ENCODE peak calls at places on chromosome 1, in four cellular contexts. Y, S, V and A are unnamed samples.

GRCh38 chr1:21110163-21110562 is 66.5 kb downstream of the EIF4G3 start:
- DNase-seq in Y (no peak), S (no peak), V (no peak), A (no peak)

GRCh38 chr1:191969287-191969686 is 189.0 kb upstream of the RGS18 start:
- DNase-seq in Y (no peak), S (no peak), V (no peak), A (no peak)

GRCh38 chr1:183043254-183043653 is 20.0 kb downstream of the LAMC1 start:
- DNase-seq in Y (no peak), S (no peak), V (no peak), A (no peak)

GRCh38 chr1:43742026-43742425 is 34.7 kb downstream of the ST3GAL3 start:
- DNase-seq in Y (no peak), S (no peak), V (no peak), A (no peak)

GRCh38 chr1:248823517-248824001 is 2.2 kb downstream of the SH3BP5L start:
- DNase-seq in Y (no peak), S (no peak), V (peak; percentile 62), A (no peak)

GRCh38 chr1:23020731-23021130 is 1.5 kb downstream of the KDM1A start:
- DNase-seq in Y (no peak), S (no peak), V (no peak), A (no peak)

GRCh38 chr1:179867493-179868330 is 9.9 kb downstream of the TOR1AIP2 start:
- DNase-seq in Y (no peak), S (no peak), V (peak; percentile 69), A (peak; percentile 68)

GRCh38 chr1:29195875-29196274 is 14.2 kb upstream of the SRSF4 start:
- DNase-seq in Y (no peak), S (no peak), V (no peak), A (no peak)

GRCh38 chr1:168387781-168388760 is 107.4 kb downstream of the TBX19 start:
- DNase-seq in Y (no peak), S (no peak), V (no peak), A (no peak)

GRCh38 chr1:58781541-58782307 is 2.1 kb downstream of the JUN start:
- DNase-seq in Y (peak; percentile 86), S (peak; percentile 77), V (peak; percentile 74), A (peak; percentile 78)

GRCh38 chr1:58783090-58783992 is 506 bp downstream of the JUN start:
- DNase-seq in Y (peak; percentile 89), S (peak; percentile 56), V (peak; percentile 67), A (peak; percentile 39)

GRCh38 chr1:58780586-58781452 is 3.0 kb downstream of the JUN start:
- DNase-seq in Y (no peak), S (no peak), V (peak; percentile 39), A (peak; percentile 28)

GRCh38 chr1:58783993-58784757 is at the start of gene JUN:
- DNase-seq in Y (peak; percentile 99), S (peak; percentile 100), V (peak; percentile 100), A (peak; percentile 98)

GRCh38 chr1:58782308-58783089 is 1.3 kb downstream of the JUN start:
- DNase-seq in Y (peak; percentile 92), S (peak; percentile 49), V (peak; percentile 53), A (peak; percentile 60)
- TF ChIP-seq CTCF in Y (no peak), S (no peak), V (no peak), A (no peak)

DNA sequence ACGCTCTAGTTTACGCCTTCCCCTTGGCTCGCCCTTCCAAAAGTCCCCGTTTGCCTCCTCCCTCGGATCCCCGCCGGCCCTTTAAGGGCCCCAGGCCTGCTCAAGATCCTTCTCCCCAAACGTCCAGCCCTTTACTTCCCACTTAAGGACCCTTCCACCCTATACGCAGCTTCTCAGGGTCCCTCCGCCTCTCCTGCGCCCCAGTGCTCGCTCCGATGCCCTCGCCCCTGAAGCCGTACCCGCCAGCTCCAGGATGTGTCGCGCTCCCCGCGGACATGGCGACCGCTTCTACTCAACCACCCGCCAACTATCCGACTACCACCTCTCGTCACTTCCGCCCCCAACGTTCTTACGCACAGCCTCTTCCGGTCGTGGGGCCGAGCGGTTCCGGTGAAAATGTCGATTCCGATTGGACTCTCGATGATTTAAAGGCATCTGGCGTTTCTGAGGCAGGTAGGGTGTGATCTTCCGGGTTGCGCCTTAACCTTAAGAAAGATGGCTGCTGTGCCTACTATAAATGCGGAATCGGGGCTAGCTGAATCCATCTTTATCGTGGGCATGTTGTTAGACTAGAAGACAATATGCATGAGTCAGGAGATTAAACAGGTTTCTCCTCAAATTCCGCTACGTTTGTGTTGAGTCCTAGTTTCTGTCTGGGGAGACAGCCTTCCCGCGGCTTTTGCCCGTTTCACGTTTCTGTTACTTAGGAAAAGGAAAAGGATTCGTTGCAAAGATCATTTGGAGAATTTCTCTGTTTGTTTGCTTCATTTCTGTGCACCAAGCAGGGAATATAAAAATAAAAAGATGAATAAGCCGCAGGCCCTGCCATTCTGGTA is at the start of gene KHDC4:
- DNase-seq in Y (peak; percentile 94), S (peak; percentile 97), V (peak; percentile 99), A (peak; percentile 96)
- TF ChIP-seq CTCF in Y (no peak), S (peak; percentile 24), V (peak; percentile 5), A (no peak)

GRCh38 chr1:114131526-114132220 is 22.0 kb downstream of the SYT6 start:
- DNase-seq in Y (no peak), S (no peak), V (no peak), A (no peak)
- TF ChIP-seq CTCF in Y (no peak), S (no peak), V (no peak), A (no peak)

DNA sequence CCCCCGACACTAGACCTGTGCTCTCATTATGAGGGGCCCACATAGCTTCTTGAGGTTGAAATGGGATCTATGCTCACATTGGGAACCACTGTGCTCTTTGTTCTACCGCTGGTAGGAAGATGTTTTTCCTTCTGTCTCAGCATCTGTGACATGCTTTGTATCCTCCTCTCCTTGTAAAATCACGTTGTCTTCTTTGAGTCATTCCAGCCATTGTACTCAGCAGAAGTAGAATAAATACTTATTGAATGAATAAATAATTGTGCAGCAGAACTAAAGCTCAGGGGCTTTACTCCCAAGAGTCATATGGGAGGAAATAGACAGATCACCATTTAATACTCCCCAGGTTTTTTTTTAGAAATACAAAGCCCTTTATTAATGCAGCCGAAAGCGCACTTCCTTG is 66.3 kb upstream of the EDEM3 start:
- DNase-seq in Y (no peak), S (no peak), V (peak; percentile 65), A (no peak)
- TF ChIP-seq CTCF in Y (no peak), S (no peak), V (no peak), A (no peak)

GRCh38 chr1:46969014-46969619 is 27.8 kb upstream of the CYP4A11 start:
- DNase-seq in Y (no peak), S (no peak), V (no peak), A (no peak)
- TF ChIP-seq CTCF in Y (no peak), S (no peak), V (no peak), A (no peak)

GRCh38 chr1:225882699-225883615 is 777 bp upstream of the TMEM63A start:
- DNase-seq in Y (peak; percentile 89), S (peak; percentile 61), V (peak; percentile 55), A (peak; percentile 57)
- TF ChIP-seq CTCF in Y (no peak), S (no peak), V (no peak), A (no peak)

GRCh38 chr1:33895396-33895795 is 31.5 kb downstream of the HMGB4 start:
- DNase-seq in Y (no peak), S (no peak), V (no peak), A (no peak)

GRCh38 chr1:33899746-33900145 is 35.9 kb downstream of the HMGB4 start:
- DNase-seq in Y (no peak), S (no peak), V (no peak), A (no peak)

GRCh38 chr1:33902486-33903209 is 38.8 kb downstream of the HMGB4 start:
- DNase-seq in Y (no peak), S (no peak), V (no peak), A (no peak)

GRCh38 chr1:33897092-33897725 is 33.3 kb downstream of the HMGB4 start:
- DNase-seq in Y (no peak), S (no peak), V (no peak), A (no peak)

DNA sequence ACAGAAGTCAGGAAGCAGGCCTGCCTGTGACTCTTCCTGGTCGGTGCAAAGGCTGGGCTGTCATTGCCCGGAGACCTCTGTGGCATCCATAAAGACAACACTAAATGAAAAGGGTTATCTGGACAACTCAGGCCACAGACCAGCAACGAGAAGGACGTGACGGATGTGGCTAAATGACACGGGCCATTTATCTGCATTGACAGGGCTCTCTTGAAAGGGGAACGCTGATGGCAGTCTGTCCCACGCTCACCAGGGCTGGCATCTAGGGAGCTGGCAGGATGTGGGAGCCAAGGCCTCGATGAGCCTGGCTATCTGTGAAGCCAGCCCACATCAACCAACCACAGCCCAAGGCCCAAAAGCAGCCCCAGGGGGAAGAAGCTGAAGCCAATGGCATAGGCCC is 35.1 kb downstream of the HMGB4 start:
- DNase-seq in Y (no peak), S (no peak), V (no peak), A (no peak)
- TF ChIP-seq CTCF in Y (no peak), S (no peak), V (no peak), A (no peak)

GRCh38 chr1:230581446-230582079 is 60.7 kb upstream of the COG2 start:
- DNase-seq in Y (peak; percentile 35), S (no peak), V (no peak), A (no peak)
- TF ChIP-seq CTCF in Y (no peak), S (no peak), V (no peak), A (no peak)